ENCODE peak calls at places on chromosomes 11 and 22, in seven cellular contexts. One of them, this sample, is unnamed.

GRCh38 chr22:29801796-29802195 is 34.6 kb downstream of the UQCR10 start:
- DNase-seq in myocyte: no peak
- DNase-seq in retina: no peak
- DNase-seq in CD8-positive, alpha-beta T cell: no peak
- DNase-seq in EL: no peak
- DNase-seq in NCI-H2081: no peak
- DNase-seq in NCI-H1417 treated with DMSO at 0.1 percent for 48 hours: no peak
- DNase-seq in this sample: no peak

GRCh38 chr22:17871726-17872458 is 97.6 kb upstream of the BID start:
- DNase-seq in EL: no peak
- DNase-seq in CD8-positive, alpha-beta T cell: no peak
- DNase-seq in retina: no peak
- DNase-seq in myocyte: no peak
- DNase-seq in NCI-H1417 treated with DMSO at 0.1 percent for 48 hours: no peak
- DNase-seq in NCI-H2081: no peak
- DNase-seq in this sample: no peak

GRCh38 chr11:119115484-119116234 is 5.7 kb upstream of the HINFP start:
- DNase-seq in NCI-H2081: no peak
- DNase-seq in NCI-H1417 treated with DMSO at 0.1 percent for 48 hours: no peak
- DNase-seq in retina: no peak
- DNase-seq in myocyte: no peak
- DNase-seq in EL: no peak
- DNase-seq in CD8-positive, alpha-beta T cell: no peak
- DNase-seq in this sample: no peak

GRCh38 chr11:46357483-46357936 is 10.2 kb downstream of the DGKZ start:
- DNase-seq in retina: no peak
- DNase-seq in NCI-H1417 treated with DMSO at 0.1 percent for 48 hours: no peak
- DNase-seq in myocyte: no peak
- DNase-seq in CD8-positive, alpha-beta T cell: no peak
- DNase-seq in NCI-H2081: peak; percentile 85
- DNase-seq in EL: no peak
- DNase-seq in this sample: no peak

GRCh38 chr11:117685566-117685965 is 111.5 kb downstream of the DSCAML1 start:
- DNase-seq in NCI-H2081: no peak
- DNase-seq in NCI-H1417 treated with DMSO at 0.1 percent for 48 hours: no peak
- DNase-seq in retina: no peak
- DNase-seq in myocyte: no peak
- DNase-seq in EL: no peak
- DNase-seq in CD8-positive, alpha-beta T cell: no peak
- DNase-seq in this sample: no peak

GRCh38 chr11:6841694-6842093 is 3.8 kb upstream of the OR10A5 start:
- DNase-seq in myocyte: no peak
- DNase-seq in EL: no peak
- DNase-seq in retina: no peak
- DNase-seq in CD8-positive, alpha-beta T cell: no peak
- DNase-seq in NCI-H1417 treated with DMSO at 0.1 percent for 48 hours: no peak
- DNase-seq in NCI-H2081: no peak
- DNase-seq in this sample: no peak

GRCh38 chr22:30705710-30706651 is 11.3 kb downstream of the OSBP2 start:
- DNase-seq in retina: peak; percentile 64
- DNase-seq in NCI-H2081: no peak
- DNase-seq in NCI-H1417 treated with DMSO at 0.1 percent for 48 hours: no peak
- DNase-seq in myocyte: peak; percentile 95
- DNase-seq in EL: peak; percentile 86
- DNase-seq in CD8-positive, alpha-beta T cell: no peak
- DNase-seq in this sample: no peak

GRCh38 chr22:40960137-40960536 is 9.0 kb downstream of the RBX1 start:
- DNase-seq in retina: no peak
- DNase-seq in NCI-H2081: no peak
- DNase-seq in myocyte: no peak
- DNase-seq in NCI-H1417 treated with DMSO at 0.1 percent for 48 hours: no peak
- DNase-seq in EL: peak; percentile 9
- DNase-seq in CD8-positive, alpha-beta T cell: no peak
- DNase-seq in this sample: no peak

GRCh38 chr11:108929241-108929640 is 264.4 kb downstream of the DDX10 start:
- DNase-seq in NCI-H1417 treated with DMSO at 0.1 percent for 48 hours: no peak
- DNase-seq in EL: peak; percentile 93
- DNase-seq in NCI-H2081: no peak
- DNase-seq in CD8-positive, alpha-beta T cell: no peak
- DNase-seq in myocyte: peak; percentile 31
- DNase-seq in retina: no peak
- DNase-seq in this sample: no peak

GRCh38 chr11:26584818-26585217 is 12.8 kb upstream of the MUC15 start:
- DNase-seq in EL: no peak
- DNase-seq in NCI-H2081: no peak
- DNase-seq in NCI-H1417 treated with DMSO at 0.1 percent for 48 hours: no peak
- DNase-seq in retina: no peak
- DNase-seq in myocyte: no peak
- DNase-seq in CD8-positive, alpha-beta T cell: no peak
- DNase-seq in this sample: no peak

GRCh38 chr11:14380947-14381555 is 22.1 kb upstream of the RRAS2 start:
- DNase-seq in retina: peak; percentile 88
- DNase-seq in NCI-H2081: peak; percentile 52
- DNase-seq in myocyte: peak; percentile 70
- DNase-seq in EL: peak; percentile 71
- DNase-seq in CD8-positive, alpha-beta T cell: peak; percentile 32
- DNase-seq in NCI-H1417 treated with DMSO at 0.1 percent for 48 hours: no peak
- DNase-seq in this sample: no peak

GRCh38 chr11:116641561-116642045 is 131.2 kb downstream of the BUD13 start:
- DNase-seq in retina: peak; percentile 72
- DNase-seq in myocyte: no peak
- DNase-seq in CD8-positive, alpha-beta T cell: no peak
- DNase-seq in EL: peak; percentile 18
- DNase-seq in NCI-H2081: peak; percentile 82
- DNase-seq in NCI-H1417 treated with DMSO at 0.1 percent for 48 hours: peak; percentile 28
- DNase-seq in this sample: peak; percentile 45

GRCh38 chr11:86459682-86460460 is 85.2 kb downstream of the CCDC81 start:
- DNase-seq in CD8-positive, alpha-beta T cell: no peak
- DNase-seq in NCI-H2081: no peak
- DNase-seq in NCI-H1417 treated with DMSO at 0.1 percent for 48 hours: no peak
- DNase-seq in retina: no peak
- DNase-seq in EL: peak; percentile 97
- DNase-seq in myocyte: peak; percentile 82
- DNase-seq in this sample: no peak

GRCh38 chr22:33726294-33726711 is 194.0 kb downstream of the LARGE1 start:
- DNase-seq in myocyte: peak; percentile 29
- DNase-seq in retina: no peak
- DNase-seq in NCI-H1417 treated with DMSO at 0.1 percent for 48 hours: no peak
- DNase-seq in CD8-positive, alpha-beta T cell: no peak
- DNase-seq in NCI-H2081: no peak
- DNase-seq in EL: no peak
- DNase-seq in this sample: no peak

GRCh38 chr11:32817181-32817842 is 12.4 kb upstream of the PRRG4 start:
- DNase-seq in EL: no peak
- DNase-seq in retina: no peak
- DNase-seq in NCI-H2081: no peak
- DNase-seq in NCI-H1417 treated with DMSO at 0.1 percent for 48 hours: no peak
- DNase-seq in CD8-positive, alpha-beta T cell: no peak
- DNase-seq in myocyte: no peak
- DNase-seq in this sample: no peak

GRCh38 chr11:117696489-117696888 is 100.5 kb downstream of the DSCAML1 start:
- DNase-seq in NCI-H1417 treated with DMSO at 0.1 percent for 48 hours: peak; percentile 81
- DNase-seq in NCI-H2081: peak; percentile 37
- DNase-seq in EL: no peak
- DNase-seq in CD8-positive, alpha-beta T cell: no peak
- DNase-seq in retina: peak; percentile 38
- DNase-seq in myocyte: no peak
- DNase-seq in this sample: peak; percentile 65

GRCh38 chr11:76768091-76769047 is 14.8 kb upstream of the TSKU start:
- DNase-seq in retina: no peak
- DNase-seq in NCI-H1417 treated with DMSO at 0.1 percent for 48 hours: no peak
- DNase-seq in myocyte: peak; percentile 39
- DNase-seq in EL: peak; percentile 26
- DNase-seq in NCI-H2081: peak; percentile 35
- DNase-seq in CD8-positive, alpha-beta T cell: no peak
- DNase-seq in this sample: no peak

GRCh38 chr11:93541884-93542752 is 1.1 kb downstream of the SMCO4 start:
- DNase-seq in CD8-positive, alpha-beta T cell: no peak
- DNase-seq in EL: peak; percentile 68
- DNase-seq in NCI-H2081: peak; percentile 48
- DNase-seq in myocyte: peak; percentile 26
- DNase-seq in retina: no peak
- DNase-seq in NCI-H1417 treated with DMSO at 0.1 percent for 48 hours: no peak
- DNase-seq in this sample: peak; percentile 39

GRCh38 chr11:74846770-74847169 is 98.1 kb downstream of the RNF169 start:
- DNase-seq in NCI-H1417 treated with DMSO at 0.1 percent for 48 hours: no peak
- DNase-seq in NCI-H2081: no peak
- DNase-seq in myocyte: no peak
- DNase-seq in CD8-positive, alpha-beta T cell: no peak
- DNase-seq in EL: no peak
- DNase-seq in retina: no peak
- DNase-seq in this sample: no peak

GRCh38 chr22:28817919-28818859 is 17.8 kb upstream of the XBP1 start:
- DNase-seq in myocyte: peak; percentile 51
- DNase-seq in NCI-H1417 treated with DMSO at 0.1 percent for 48 hours: no peak
- DNase-seq in CD8-positive, alpha-beta T cell: no peak
- DNase-seq in retina: no peak
- DNase-seq in EL: no peak
- DNase-seq in NCI-H2081: no peak
- DNase-seq in this sample: peak; percentile 88

GRCh38 chr11:7665473-7666291 is 7.6 kb downstream of the CYB5R2 start:
- DNase-seq in myocyte: peak; percentile 65
- DNase-seq in retina: peak; percentile 75
- DNase-seq in NCI-H2081: peak; percentile 44
- DNase-seq in NCI-H1417 treated with DMSO at 0.1 percent for 48 hours: no peak
- DNase-seq in EL: peak; percentile 65
- DNase-seq in CD8-positive, alpha-beta T cell: peak; percentile 62
- DNase-seq in this sample: peak; percentile 64

GRCh38 chr22:46087816-46088277 is 62.5 kb upstream of the PPARA start:
- DNase-seq in EL: peak; percentile 92
- DNase-seq in NCI-H1417 treated with DMSO at 0.1 percent for 48 hours: no peak
- DNase-seq in retina: peak; percentile 77
- DNase-seq in myocyte: peak; percentile 94
- DNase-seq in CD8-positive, alpha-beta T cell: no peak
- DNase-seq in NCI-H2081: peak; percentile 82
- DNase-seq in this sample: no peak

GRCh38 chr11:125724125-125724524 is 22.0 kb upstream of the PATE1 start:
- DNase-seq in NCI-H1417 treated with DMSO at 0.1 percent for 48 hours: no peak
- DNase-seq in myocyte: peak; percentile 10
- DNase-seq in retina: no peak
- DNase-seq in NCI-H2081: no peak
- DNase-seq in EL: peak; percentile 11
- DNase-seq in CD8-positive, alpha-beta T cell: no peak
- DNase-seq in this sample: peak; percentile 19

GRCh38 chr11:127653071-127653470 is 652.5 kb upstream of the KIRREL3 start:
- DNase-seq in CD8-positive, alpha-beta T cell: no peak
- DNase-seq in NCI-H2081: no peak
- DNase-seq in myocyte: no peak
- DNase-seq in EL: no peak
- DNase-seq in retina: no peak
- DNase-seq in NCI-H1417 treated with DMSO at 0.1 percent for 48 hours: no peak
- DNase-seq in this sample: no peak